ENCODE peak calls at places on chromosomes 13 and 19, in five cellular contexts. E is mesenchymal stem cell, U is left ventricle myocardium inferior, Q is heart left ventricle, A is breast epithelium. H is an unnamed sample.

GRCh38 chr13:73428137-73428536 is 369.3 kb downstream of the KLF5 start:
- DNase-seq in A (no peak), E (peak), U (no peak), Q (no peak), H (no peak)

GRCh38 chr13:98483636-98484288 is 93.1 kb downstream of the STK24 start:
- DNase-seq in E (peak), Q (no peak), A (no peak), U (no peak), H (no peak)

GRCh38 chr13:51643882-51644281 is 59.6 kb downstream of the WDFY2 start:
- DNase-seq in Q (no peak), A (no peak), E (peak), U (no peak), H (no peak)

GRCh38 chr19:15779756-15780476 is 7.5 kb upstream of the OR10H5 start:
- DNase-seq in A (peak), E (no peak), Q (peak), U (peak), H (peak)

GRCh38 chr19:16268676-16269319 is 55.8 kb upstream of the KLF2 start:
- DNase-seq in Q (no peak), U (no peak), E (no peak), A (no peak), H (no peak)

GRCh38 chr13:59533561-59534337 is 630.0 kb downstream of the DIAPH3 start:
- DNase-seq in U (no peak), Q (no peak), A (no peak), E (peak), H (no peak)

GRCh38 chr13:27599845-27600553 is 20.3 kb downstream of the LNX2 start:
- DNase-seq in U (no peak), Q (peak), A (no peak), E (peak), H (no peak)

GRCh38 chr19:3343619-3344502 is 22.5 kb upstream of the NFIC start:
- DNase-seq in E (peak), A (peak), Q (peak), U (peak), H (no peak)

GRCh38 chr19:55176116-55176515 is 4.0 kb downstream of the SYT5 start:
- DNase-seq in U (no peak), Q (no peak), A (no peak), E (no peak), H (no peak)

GRCh38 chr13:113647351-113648217 is 10.4 kb downstream of the ATP4B start:
- DNase-seq in U (peak), A (peak), E (no peak), Q (peak), H (no peak)

GRCh38 chr19:3420909-3421619 is 54.7 kb downstream of the NFIC start:
- DNase-seq in E (no peak), U (no peak), Q (no peak), A (no peak), H (no peak)

GRCh38 chr13:72849571-72849970 is 67.6 kb downstream of the PIBF1 start:
- DNase-seq in Q (no peak), E (no peak), U (no peak), A (no peak), H (no peak)

GRCh38 chr19:750640-751423 is at the start of gene MISP:
- DNase-seq in Q (no peak), A (no peak), E (no peak), U (no peak), H (no peak)

GRCh38 chr13:79451500-79451962 is 29.4 kb upstream of the NDFIP2 start:
- DNase-seq in U (no peak), E (peak), A (no peak), Q (peak), H (peak)

GRCh38 chr13:97367427-97367826 is 66.5 kb upstream of the RAP2A start:
- DNase-seq in A (no peak), E (peak), Q (no peak), U (no peak), H (no peak)

GRCh38 chr19:3979674-3980352 is 5.5 kb downstream of the EEF2 start:
- DNase-seq in Q (no peak), A (no peak), U (no peak), E (no peak), H (no peak)

GRCh38 chr13:61695147-61695546 is 279.5 kb upstream of the PCDH20 start:
- DNase-seq in U (no peak), A (no peak), E (peak), Q (no peak), H (no peak)

GRCh38 chr19:15283141-15283885 is 49.0 kb downstream of the BRD4 start:
- DNase-seq in E (peak), U (no peak), A (no peak), Q (peak), H (no peak)

GRCh38 chr13:111484129-111484925 is 163.9 kb downstream of the TEX29 start:
- DNase-seq in U (no peak), E (no peak), Q (no peak), A (peak), H (no peak)

GRCh38 chr19:44782729-44783128 is 5.0 kb downstream of the CBLC start:
- DNase-seq in E (no peak), Q (no peak), A (no peak), U (no peak), H (no peak)

GRCh38 chr19:35143231-35143715 is at the start of gene FXYD7:
- DNase-seq in A (no peak), E (no peak), U (no peak), Q (no peak), H (no peak)

GRCh38 chr19:33212024-33212772 is 13.5 kb downstream of the SLC7A10 start:
- DNase-seq in A (no peak), Q (peak), U (no peak), E (no peak), H (no peak)

GRCh38 chr13:110250258-110250891 is 56.6 kb downstream of the COL4A1 start:
- DNase-seq in Q (peak), U (peak), E (peak), A (no peak), H (no peak)

GRCh38 chr19:9827325-9828238 is at the start of gene UBL5:
- DNase-seq in U (peak), Q (peak), E (peak), A (peak), H (peak)

GRCh38 chr13:107767119-107767518 is 448.2 kb downstream of the LIG4 start:
- DNase-seq in U (no peak), E (peak), Q (no peak), A (no peak), H (no peak)

GRCh38 chr13:78625384-78625783 is 22.0 kb upstream of the POU4F1 start:
- DNase-seq in A (no peak), Q (no peak), E (no peak), U (no peak), H (no peak)

GRCh38 chr13:50682966-50683365 is 160.5 kb downstream of the DLEU7 start:
- DNase-seq in Q (no peak), A (no peak), U (no peak), E (no peak), H (no peak)

GRCh38 chr19:2312819-2313501 is 5.0 kb upstream of the LINGO3 start:
- DNase-seq in E (no peak), Q (no peak), A (no peak), U (no peak), H (no peak)

GRCh38 chr13:22014469-22014868 is 343.6 kb downstream of the FGF9 start:
- DNase-seq in U (no peak), E (peak), Q (no peak), A (no peak), H (no peak)

GRCh38 chr13:42814868-42815267 is 33.5 kb downstream of the FAM216B start:
- DNase-seq in A (no peak), U (no peak), E (peak), Q (no peak), H (no peak)

GRCh38 chr13:20968745-20969144 is 66.2 kb upstream of the XPO4 start:
- DNase-seq in A (no peak), U (no peak), Q (no peak), E (no peak), H (no peak)

GRCh38 chr19:28019901-28020300 is 1193.0 kb downstream of the UQCRFS1 start:
- DNase-seq in U (no peak), E (no peak), Q (no peak), A (no peak), H (no peak)

GRCh38 chr19:48928164-48929005 is 5.1 kb upstream of the DHDH start:
- DNase-seq in Q (no peak), U (no peak), E (no peak), A (no peak), H (no peak)

GRCh38 chr19:35513231-35513974 is at the start of gene DMKN:
- DNase-seq in A (no peak), E (peak), U (no peak), Q (no peak), H (no peak)

GRCh38 chr13:77172650-77173049 is 145.7 kb upstream of the FBXL3 start:
- DNase-seq in U (no peak), Q (no peak), E (no peak), A (no peak), H (no peak)

GRCh38 chr19:8239528-8240273 is 30.5 kb downstream of the CERS4 start:
- DNase-seq in Q (no peak), E (no peak), A (no peak), U (no peak), H (no peak)
- H3K4me3 ChIP-seq in Q (no peak), E (no peak), A (peak), U (peak), H (no peak)

GRCh38 chr13:38228322-38228721 is 121.3 kb upstream of the UFM1 start:
- DNase-seq in U (no peak), E (no peak), Q (no peak), A (no peak), H (no peak)
- H3K4me3 ChIP-seq in U (no peak), E (no peak), Q (no peak), A (no peak), H (no peak)

DNA sequence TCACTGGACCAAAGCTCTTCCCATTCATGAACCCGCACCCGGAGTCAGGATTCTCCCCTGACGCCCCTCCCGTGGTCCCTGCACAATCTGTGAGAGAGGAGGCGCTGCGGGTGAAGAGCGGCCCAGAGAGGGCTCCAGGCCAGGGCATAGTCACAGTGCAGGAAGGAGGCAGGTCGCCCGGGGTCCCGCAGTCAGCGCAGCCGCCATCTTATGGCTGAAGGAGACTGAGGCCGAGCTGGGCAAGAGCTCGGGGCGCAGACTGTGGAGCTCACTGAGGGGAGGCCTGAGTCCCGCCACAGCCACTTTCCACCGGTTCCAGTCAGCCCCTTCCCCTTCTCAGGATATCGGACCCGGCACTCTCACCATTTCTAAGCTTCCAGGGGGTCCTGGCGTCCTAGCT is 300 bp downstream of the ZNF99 start:
- DNase-seq in Q (no peak), E (no peak), A (no peak), U (no peak), H (no peak)
- H3K4me3 ChIP-seq in Q (peak), E (no peak), A (peak), U (peak), H (peak)

GRCh38 chr19:41627966-41628675 is 1.2 kb upstream of the CEACAM4 start:
- DNase-seq in Q (no peak), A (no peak), E (no peak), U (no peak), H (no peak)
- H3K4me3 ChIP-seq in Q (no peak), A (no peak), E (no peak), U (no peak), H (no peak)

H was measured in NT2/D1.